ENCODE peak calls at places on chromosomes 4 and X, in eight cellular contexts. H is activated T-helper 2 cell treated with anti-CD3 and anti-CD28 coated beads, Interferon-gamma antibody, Interleukin-2, Interleukin-4, amounts not matched to agents 10 μg/mL and 5 μg/mL and 100 μg/mL, durations not matched to agents 14 hours and 24 hours and 36 hours; M is naive thymus-derived CD4-positive, alpha-beta T cell; O is iPS-NIHi11; V is activated naive CD4-positive, alpha-beta T cell treated with Interleukin-2 at 50 U/mL for 16 hours; E is GM23338; K is choroid plexus epithelial cell; N is Calu3. U is an unnamed sample.

GRCh38 chrX:121987163-121987562 is 939.8 kb downstream of the GLUD2 start:
- DNase-seq in H (no peak), M (no peak), O (no peak), V (no peak), E (no peak), K (peak; percentile 50), N (no peak), U (no peak)

GRCh38 chr4:1500966-1501753 is 94.9 kb upstream of the NKX1-1 start:
- DNase-seq in H (no peak), M (no peak), O (peak; percentile 7), V (no peak), E (no peak), K (no peak), N (no peak), U (no peak)

GRCh38 chr4:2075171-2075986 is 16.3 kb downstream of the NAT8L start:
- DNase-seq in H (no peak), M (no peak), O (no peak), V (no peak), E (no peak), K (no peak), N (no peak), U (no peak)

GRCh38 chrX:110733166-110733565 is 62.5 kb downstream of the CHRDL1 start:
- DNase-seq in H (no peak), M (no peak), O (no peak), V (no peak), E (no peak), K (peak; percentile 0), N (no peak), U (no peak)

GRCh38 chr4:40193018-40193571 is 3.7 kb upstream of the RHOH start:
- DNase-seq in H (peak; percentile 57), M (peak; percentile 60), O (no peak), V (no peak), E (no peak), K (no peak), N (no peak), U (peak; percentile 50)

GRCh38 chrX:44096666-44097065 is 123.5 kb upstream of the NDP start:
- DNase-seq in H (no peak), M (no peak), O (no peak), V (no peak), E (no peak), K (no peak), N (no peak), U (no peak)

GRCh38 chr4:37735578-37735977 is 49.4 kb upstream of the RELL1 start:
- DNase-seq in H (no peak), M (no peak), O (no peak), V (no peak), E (no peak), K (no peak), N (no peak), U (no peak)

GRCh38 chrX:24081661-24082154 is 27.0 kb downstream of the EIF2S3 start:
- DNase-seq in H (peak; percentile 36), M (peak; percentile 43), O (peak; percentile 9), V (peak; percentile 46), E (peak; percentile 57), K (peak; percentile 76), N (peak; percentile 77), U (peak; percentile 56)

GRCh38 chr4:76306882-76307669 is 543 bp downstream of the STBD1 start:
- DNase-seq in H (no peak), M (peak; percentile 11), O (peak; percentile 86), V (peak; percentile 30), E (peak; percentile 87), K (peak; percentile 49), N (peak; percentile 62), U (peak; percentile 49)

GRCh38 chrX:102599084-102599949 is at the start of gene ARMCX5:
- DNase-seq in H (peak; percentile 64), M (peak; percentile 64), O (peak; percentile 58), V (peak; percentile 73), E (peak; percentile 90), K (peak; percentile 90), N (peak; percentile 77), U (peak; percentile 72)

GRCh38 chrX:39866229-39866628 is 231.5 kb downstream of the BCOR start:
- DNase-seq in H (no peak), M (no peak), O (no peak), V (no peak), E (no peak), K (no peak), N (no peak), U (no peak)

GRCh38 chr4:151573945-151574344 is 165.0 kb downstream of the FHIP1A start:
- DNase-seq in H (no peak), M (no peak), O (no peak), V (no peak), E (no peak), K (no peak), N (no peak), U (no peak)

GRCh38 chr4:10750714-10751113 is 66.1 kb upstream of the CLNK start:
- DNase-seq in H (no peak), M (no peak), O (no peak), V (no peak), E (no peak), K (no peak), N (no peak), U (no peak)

GRCh38 chr4:16777726-16778125 is 120.7 kb downstream of the LDB2 start:
- DNase-seq in H (no peak), M (no peak), O (no peak), V (no peak), E (no peak), K (no peak), N (no peak), U (no peak)

GRCh38 chr4:153513596-153513995 is 47.4 kb downstream of the TMEM131L start:
- DNase-seq in H (no peak), M (no peak), O (no peak), V (no peak), E (no peak), K (peak; percentile 66), N (no peak), U (no peak)

GRCh38 chrX:52280812-52281211 is 88.0 kb upstream of the XAGE2 start:
- DNase-seq in H (no peak), M (no peak), O (no peak), V (no peak), E (no peak), K (no peak), N (peak; percentile 54), U (no peak)

GRCh38 chr4:138899999-138900398 is 115.6 kb upstream of the NOCT start:
- DNase-seq in H (no peak), M (no peak), O (no peak), V (no peak), E (no peak), K (no peak), N (no peak), U (no peak)

GRCh38 chr4:24105183-24106039 is 215.6 kb upstream of the PPARGC1A start:
- DNase-seq in H (no peak), M (no peak), O (no peak), V (no peak), E (no peak), K (peak; percentile 96), N (no peak), U (no peak)

GRCh38 chr4:144547678-144548298 is 98.2 kb upstream of the HHIP start:
- DNase-seq in H (no peak), M (no peak), O (no peak), V (no peak), E (no peak), K (no peak), N (no peak), U (no peak)

GRCh38 chrX:45824471-45824870 is 623.8 kb upstream of the DIPK2B start:
- DNase-seq in H (no peak), M (no peak), O (peak; percentile 35), V (peak; percentile 70), E (peak; percentile 27), K (peak; percentile 92), N (peak; percentile 89), U (peak; percentile 72)

GRCh38 chrX:21996872-21997271 is 35.3 kb upstream of the PHEX start:
- DNase-seq in H (no peak), M (no peak), O (no peak), V (no peak), E (no peak), K (peak; percentile 79), N (peak; percentile 1), U (no peak)

GRCh38 chrX:39626749-39627148 is 471.0 kb downstream of the BCOR start:
- DNase-seq in H (no peak), M (no peak), O (no peak), V (no peak), E (no peak), K (no peak), N (no peak), U (no peak)